ENCODE peak calls at places on chromosomes 12 and 14, in four cellular contexts. M is upper lobe of right lung; K is stomach; Z is CD4-positive, alpha-beta T cell. D is an unnamed sample.

GRCh38 chr12:91094036-91094660 is 17.1 kb downstream of the LUM start:
- DNase-seq in M (no peak), K (no peak), Z (no peak), D (no peak)

GRCh38 chr14:101593411-101594181 is 32.3 kb downstream of the DIO3 start:
- DNase-seq in M (no peak), K (no peak), Z (no peak), D (peak; percentile 2)

GRCh38 chr12:39831587-39832315 is 212.1 kb upstream of the ABCD2 start:
- DNase-seq in M (no peak), K (no peak), Z (no peak), D (no peak)

GRCh38 chr12:121214171-121214777 is 4.3 kb downstream of the P2RX4 start:
- DNase-seq in M (no peak), K (no peak), Z (no peak), D (no peak)

GRCh38 chr14:26255213-26255612 is 342.6 kb downstream of the NOVA1 start:
- DNase-seq in M (no peak), K (no peak), Z (no peak), D (no peak)

GRCh38 chr14:31880935-31881334 is 196.2 kb upstream of the ARHGAP5 start:
- DNase-seq in M (no peak), K (no peak), Z (no peak), D (no peak)

GRCh38 chr12:68610435-68611093 is at the start of gene RAP1B:
- DNase-seq in M (peak; percentile 95), K (peak; percentile 90), Z (peak; percentile 91), D (peak; percentile 89)

GRCh38 chr14:85575617-85575898 is 45.6 kb downstream of the FLRT2 start:
- DNase-seq in M (no peak), K (no peak), Z (no peak), D (no peak)

GRCh38 chr14:32571551-32571950 is 242.5 kb downstream of the AKAP6 start:
- DNase-seq in M (no peak), K (no peak), Z (no peak), D (no peak)

GRCh38 chr12:29561736-29562135 is 64.2 kb upstream of the OVCH1 start:
- DNase-seq in M (no peak), K (no peak), Z (no peak), D (no peak)

GRCh38 chr12:122031342-122032216 is 9.9 kb downstream of the BCL7A start:
- DNase-seq in M (peak; percentile 77), K (peak; percentile 65), Z (peak; percentile 45), D (peak; percentile 61)

GRCh38 chr12:94599189-94599588 is 51.2 kb downstream of the TMCC3 start:
- DNase-seq in M (no peak), K (no peak), Z (no peak), D (no peak)

GRCh38 chr12:106910202-106910601 is 45.5 kb upstream of the TMEM263 start:
- DNase-seq in M (no peak), K (no peak), Z (no peak), D (no peak)

GRCh38 chr14:105528197-105528858 is 1.9 kb downstream of the TMEM121 start:
- DNase-seq in M (peak; percentile 88), K (peak; percentile 83), Z (peak; percentile 80), D (peak; percentile 79)

GRCh38 chr12:509494-509893 is 49.8 kb downstream of the B4GALNT3 start:
- DNase-seq in M (peak; percentile 67), K (peak; percentile 25), Z (no peak), D (peak; percentile 64)

GRCh38 chr12:61504396-61505115 is 755.6 kb upstream of the USP15 start:
- DNase-seq in M (no peak), K (no peak), Z (no peak), D (no peak)

GRCh38 chr14:104973215-104974145 is 4.7 kb downstream of the AHNAK2 start:
- DNase-seq in M (peak; percentile 87), K (peak; percentile 84), Z (no peak), D (peak; percentile 74)

GRCh38 chr12:98154850-98155249 is 360.5 kb upstream of the TMPO start:
- DNase-seq in M (no peak), K (no peak), Z (no peak), D (no peak)

GRCh38 chr12:52004042-52004648 is 2.6 kb upstream of the TAMALIN start:
- DNase-seq in M (no peak), K (peak; percentile 68), Z (no peak), D (peak; percentile 74)

GRCh38 chr14:20332386-20332945 is 613 bp downstream of the CCNB1IP1 start:
- DNase-seq in M (no peak), K (no peak), Z (no peak), D (peak; percentile 36)
- H3K27ac ChIP-seq in M (peak overlapping the region; percentile 83), K (peak overlapping the region; percentile 95), Z (peak overlapping the region; percentile 3), D (peak overlapping the region; percentile 75)

GRCh38 chr12:18703916-18704315 is 33.9 kb downstream of the PLCZ1 start:
- DNase-seq in M (no peak), K (no peak), Z (no peak), D (no peak)
- H3K27ac ChIP-seq in M (no peak overlapping the region), K (no peak overlapping the region), Z (no peak overlapping the region), D (no peak overlapping the region)

DNA sequence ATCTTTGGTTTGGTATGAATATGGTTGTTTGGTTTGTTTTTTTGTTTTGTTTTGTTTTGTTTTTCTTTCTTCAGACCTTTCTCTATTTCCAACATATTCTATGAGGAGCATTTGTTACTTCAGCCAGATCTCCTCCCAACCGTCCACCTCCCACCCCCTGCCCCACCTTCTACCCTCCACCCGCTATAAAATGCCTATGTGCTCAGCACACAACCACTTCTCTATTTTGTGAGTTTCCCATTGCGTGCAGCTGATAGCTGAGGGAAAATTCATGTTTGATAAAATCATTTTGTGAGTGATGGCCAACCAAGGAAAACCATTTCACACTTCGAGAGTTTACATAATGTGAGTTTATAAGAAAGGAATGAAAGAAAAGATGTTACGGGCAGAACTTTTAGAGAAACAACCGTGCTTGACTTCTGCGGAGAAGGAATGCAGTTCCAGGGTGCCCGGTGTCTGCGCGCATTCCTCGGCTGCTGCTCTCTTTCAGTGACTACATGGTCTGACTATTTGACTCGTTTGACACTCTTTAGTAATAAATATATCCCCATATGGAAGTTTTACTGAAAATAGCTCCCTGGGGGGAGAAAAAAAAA is 140.9 kb downstream of the EFCAB11 start:
- DNase-seq in M (no peak), K (no peak), Z (no peak), D (no peak)
- H3K27ac ChIP-seq in M (no peak overlapping the region), K (peak overlapping the region; percentile 46), Z (no peak overlapping the region), D (no peak overlapping the region)

DNA sequence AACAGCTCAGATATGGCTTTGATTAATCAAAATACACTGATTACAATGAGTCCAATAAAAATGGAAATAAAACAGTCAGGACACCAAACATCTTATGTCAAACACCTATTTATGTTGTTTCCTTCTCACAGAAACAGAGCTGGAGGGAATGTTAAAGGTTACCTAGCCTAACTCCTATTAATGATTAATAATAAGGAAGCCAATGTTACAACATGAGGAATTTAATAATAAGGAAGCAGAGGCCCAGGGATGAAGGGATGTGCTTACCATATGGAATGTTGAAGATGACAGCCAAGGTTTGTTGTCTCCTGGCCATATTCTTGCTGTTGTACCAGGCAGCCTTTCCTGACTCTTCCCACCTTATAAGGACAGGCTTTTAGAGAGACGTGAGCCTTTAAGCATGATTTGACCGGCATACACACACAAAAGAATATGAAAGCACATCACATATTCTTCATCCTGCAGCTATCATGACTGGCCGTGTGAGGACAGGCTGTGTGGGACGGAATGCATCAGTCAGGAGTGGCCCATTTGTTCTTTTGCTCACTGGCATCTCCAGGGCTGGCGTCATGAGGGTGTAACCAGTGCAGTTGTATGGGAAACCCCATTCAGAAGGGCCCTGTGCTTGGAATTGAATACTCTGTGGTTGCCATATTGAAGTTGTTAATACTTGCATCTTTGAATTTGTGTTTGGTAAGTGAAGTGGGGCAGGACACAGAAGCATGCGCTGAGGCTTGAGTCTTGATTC is 3.1 kb upstream of the GPRC5D start:
- DNase-seq in M (no peak), K (no peak), Z (no peak), D (no peak)
- H3K27ac ChIP-seq in M (no peak overlapping the region), K (no peak overlapping the region), Z (no peak overlapping the region), D (no peak overlapping the region)

GRCh38 chr14:69045857-69046351 is 66.8 kb upstream of the ACTN1 start:
- DNase-seq in M (no peak), K (no peak), Z (no peak), D (no peak)
- H3K27ac ChIP-seq in M (peak overlapping the region; percentile 28), K (peak overlapping the region; percentile 84), Z (no peak overlapping the region), D (peak overlapping the region; percentile 52)

GRCh38 chr12:31618228-31619025 is 27.5 kb upstream of the DENND5B start:
- DNase-seq in M (no peak), K (no peak), Z (no peak), D (no peak)
- H3K27ac ChIP-seq in M (no peak overlapping the region), K (no peak overlapping the region), Z (no peak overlapping the region), D (no peak overlapping the region)

D was measured in colonic mucosa.